ENCODE peak calls at places on chromosomes 3 and 15, in five cellular contexts. J, B, A, G and F are unnamed samples.

GRCh38 chr15:51620647-51621046 is 1.9 kb downstream of the DMXL2 start:
- DNase-seq in J (peak), B (no peak), A (no peak), G (no peak), F (no peak)

GRCh38 chr15:83582386-83582785 is 71.5 kb upstream of the ADAMTSL3 start:
- DNase-seq in J (no peak), B (no peak), A (no peak), G (no peak), F (no peak)

GRCh38 chr3:86986666-86987420 is 4.1 kb downstream of the VGLL3 start:
- DNase-seq in J (no peak), B (no peak), A (no peak), G (no peak), F (no peak)

GRCh38 chr3:11248596-11248995 is 23.6 kb upstream of the ATG7 start:
- DNase-seq in J (no peak), B (no peak), A (no peak), G (no peak), F (no peak)

GRCh38 chr3:129428020-129428381 is 435 bp downstream of the EFCAB12 start:
- DNase-seq in J (no peak), B (no peak), A (no peak), G (no peak), F (no peak)

GRCh38 chr3:100650651-100651611 is 41.5 kb downstream of the ADGRG7 start:
- DNase-seq in J (no peak), B (no peak), A (peak), G (no peak), F (no peak)

GRCh38 chr3:143529778-143530177 is 318.5 kb downstream of the SLC9A9 start:
- DNase-seq in J (no peak), B (no peak), A (no peak), G (no peak), F (no peak)

GRCh38 chr15:92624401-92624991 is 31.1 kb downstream of the FAM174B start:
- DNase-seq in J (no peak), B (no peak), A (no peak), G (no peak), F (no peak)

GRCh38 chr3:56883828-56884227 is 82.1 kb upstream of the ARHGEF3 start:
- DNase-seq in J (no peak), B (no peak), A (no peak), G (no peak), F (no peak)

GRCh38 chr3:146532406-146532805 is 12.0 kb downstream of the PLSCR1 start:
- DNase-seq in J (no peak), B (no peak), A (no peak), G (no peak), F (no peak)

GRCh38 chr15:74129411-74130088 is 836 bp upstream of the ISLR2 start:
- DNase-seq in J (no peak), B (no peak), A (no peak), G (peak), F (no peak)

GRCh38 chr15:68205949-68206539 is 912 bp upstream of the CALML4 start:
- DNase-seq in J (peak), B (no peak), A (no peak), G (no peak), F (no peak)

GRCh38 chr3:188212308-188212969 is 58.5 kb downstream of the LPP start:
- DNase-seq in J (no peak), B (peak), A (no peak), G (no peak), F (no peak)

GRCh38 chr15:52681441-52681840 is 2.3 kb upstream of the ATOSA start:
- DNase-seq in J (no peak), B (no peak), A (no peak), G (no peak), F (no peak)

GRCh38 chr15:52679232-52680040 is at the start of gene ATOSA:
- DNase-seq in J (peak), B (peak), A (peak), G (peak), F (peak)

GRCh38 chr15:52678468-52679231 is 538 bp downstream of the ATOSA start:
- DNase-seq in J (peak), B (peak), A (no peak), G (peak), F (no peak)

GRCh38 chr15:52680756-52681155 is 1.6 kb upstream of the ATOSA start:
- DNase-seq in J (no peak), B (no peak), A (no peak), G (no peak), F (no peak)

DNA sequence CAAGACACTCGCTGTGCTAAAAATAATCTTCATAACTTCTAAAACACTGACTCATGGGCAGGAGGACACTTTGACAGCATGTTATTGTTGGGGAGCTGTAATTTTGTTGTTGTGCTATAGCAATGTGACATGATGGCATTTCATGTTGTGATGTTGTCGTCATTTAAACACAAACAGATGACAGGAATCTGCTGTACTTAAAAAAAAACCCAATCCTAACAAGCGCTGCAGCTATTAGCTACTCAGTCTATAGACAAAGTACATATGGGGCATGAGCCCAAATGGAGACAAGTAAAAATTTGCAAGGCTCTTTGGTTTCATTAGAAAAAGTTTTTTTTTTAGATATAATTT is 828 bp upstream of the ATOSA start:
- DNase-seq in J (peak), B (no peak), A (no peak), G (no peak), F (no peak)
- TF ChIP-seq POLR2AphosphoS5 in J (no peak), B (no peak), A (no peak), G (no peak), F (no peak)

GRCh38 chr3:152556731-152557254 is 278.1 kb upstream of the P2RY1 start:
- DNase-seq in J (peak), B (peak), A (no peak), G (no peak), F (no peak)
- TF ChIP-seq SRF in J (no peak), B (no peak), A (no peak), G (no peak), F (no peak)

GRCh38 chr3:197297476-197298340 is 704 bp downstream of the DLG1 start:
- DNase-seq in J (peak), B (peak), A (no peak), G (peak), F (peak)
- TF ChIP-seq POLR2AphosphoS5 in J (no peak), B (no peak), A (no peak), G (no peak), F (peak)

GRCh38 chr3:31704651-31705179 is 172.0 kb downstream of the STT3B start:
- DNase-seq in J (no peak), B (no peak), A (no peak), G (no peak), F (peak)
- TF ChIP-seq SRF in J (no peak), B (no peak), A (no peak), G (no peak), F (no peak)

GRCh38 chr3:16336876-16337275 is 71.9 kb downstream of the OXNAD1 start:
- DNase-seq in J (no peak), B (no peak), A (no peak), G (no peak), F (no peak)

GRCh38 chr3:16335364-16335763 is 70.4 kb downstream of the OXNAD1 start:
- DNase-seq in J (no peak), B (no peak), A (no peak), G (no peak), F (no peak)

GRCh38 chr3:16335772-16336621 is 71.0 kb downstream of the OXNAD1 start:
- DNase-seq in J (no peak), B (no peak), A (no peak), G (no peak), F (no peak)

GRCh38 chr3:16332904-16333426 is 68.0 kb downstream of the OXNAD1 start:
- DNase-seq in J (no peak), B (peak), A (no peak), G (no peak), F (no peak)

GRCh38 chr3:16334909-16335308 is 69.9 kb downstream of the OXNAD1 start:
- DNase-seq in J (no peak), B (no peak), A (no peak), G (no peak), F (no peak)
- TF ChIP-seq POLR2AphosphoS5 in J (no peak), B (no peak), A (no peak), G (no peak), F (no peak)

GRCh38 chr15:87967951-87968350 is 288.6 kb downstream of the NTRK3 start:
- DNase-seq in J (no peak), B (no peak), A (no peak), G (no peak), F (no peak)
- TF ChIP-seq SRF in J (no peak), B (no peak), A (no peak), G (no peak), F (no peak)